ENCODE peak calls at places on chromosomes 12 and 14, in five cellular contexts. X is tibial nerve, O is astrocyte, T is mammary epithelial cell, K is foreskin keratinocyte. S is an unnamed sample. For H3K4me1, the result is how much of the 10 kb centered on the place peaks cover.

GRCh38 chr12:19431407-19432308 is 7.6 kb upstream of the AEBP2 start:
- DNase-seq in O (peak), T (peak), X (no peak), K (peak), S (no peak)

GRCh38 chr14:92471919-92472318 is 41.7 kb upstream of the RIN3 start:
- DNase-seq in T (peak), K (peak), O (peak), X (no peak), S (no peak)

GRCh38 chr14:100629696-100630095 is 42.5 kb upstream of the BEGAIN start:
- DNase-seq in O (peak), T (no peak), X (no peak), K (no peak), S (no peak)

GRCh38 chr14:31196839-31197477 is 10.6 kb downstream of the HECTD1 start:
- DNase-seq in T (no peak), X (no peak), K (no peak), O (no peak), S (no peak)

GRCh38 chr12:121839106-121839992 is 19.3 kb downstream of the HPD start:
- DNase-seq in T (peak), K (peak), O (peak), X (peak), S (peak)

GRCh38 chr12:123384994-123385376 is 1.1 kb downstream of the KMT5A start:
- DNase-seq in K (peak), O (peak), X (no peak), T (peak), S (no peak)

GRCh38 chr14:75123991-75124390 is 2.9 kb downstream of the NEK9 start:
- DNase-seq in X (no peak), O (peak), K (peak), T (peak), S (no peak)

GRCh38 chr12:91065377-91065776 is 7.6 kb upstream of the KERA start:
- DNase-seq in K (no peak), X (no peak), O (no peak), T (no peak), S (no peak)

GRCh38 chr14:106276326-106277267 is 750.2 kb downstream of the TMEM121 start:
- DNase-seq in O (no peak), K (no peak), X (no peak), T (no peak), S (no peak)

GRCh38 chr12:87866602-87867292 is 162.5 kb downstream of the C12orf50 start:
- DNase-seq in X (no peak), T (peak), K (no peak), O (no peak), S (no peak)

GRCh38 chr14:102509744-102510615 is at the start of gene ANKRD9:
- DNase-seq in K (peak), O (peak), T (peak), X (peak), S (peak)

GRCh38 chr12:122004633-122005071 is 17.0 kb upstream of the BCL7A start:
- DNase-seq in O (no peak), T (no peak), K (no peak), X (no peak), S (no peak)

GRCh38 chr12:119444462-119445044 is 110.0 kb downstream of the CCDC60 start:
- DNase-seq in X (no peak), T (peak), O (peak), K (no peak), S (peak)

GRCh38 chr14:96581902-96582640 is 79.9 kb downstream of the PAPOLA start:
- DNase-seq in X (no peak), K (no peak), O (no peak), T (no peak), S (no peak)

GRCh38 chr12:46452061-46452615 is 79.6 kb upstream of the SLC38A2 start:
- DNase-seq in K (peak), X (no peak), T (peak), O (peak), S (no peak)

GRCh38 chr14:45112886-45113772 is 21.2 kb downstream of the FKBP3 start:
- DNase-seq in X (no peak), T (no peak), O (no peak), K (no peak), S (no peak)

GRCh38 chr14:49512147-49512551 is 74.0 kb downstream of the RPS29 start:
- DNase-seq in T (peak), O (peak), X (no peak), K (peak), S (no peak)

GRCh38 chr14:88256997-88257755 is 65.9 kb downstream of the KCNK10 start:
- DNase-seq in K (no peak), O (no peak), X (no peak), T (no peak), S (no peak)

GRCh38 chr12:124684971-124685688 is 117.7 kb upstream of the NCOR2 start:
- DNase-seq in X (no peak), T (peak), O (peak), K (peak), S (no peak)

GRCh38 chr12:128138125-128138524 is 128.8 kb upstream of the TMEM132C start:
- DNase-seq in X (no peak), K (no peak), T (no peak), O (no peak), S (no peak)

GRCh38 chr12:68813242-68813593 is 5.2 kb downstream of the MDM2 start:
- DNase-seq in O (no peak), T (no peak), X (no peak), K (no peak), S (no peak)

GRCh38 chr12:13592063-13592942 is 389.1 kb downstream of the GRIN2B start:
- DNase-seq in O (no peak), T (peak), X (no peak), K (no peak), S (no peak)

GRCh38 chr14:77045570-77045890 is 17.0 kb upstream of the IRF2BPL start:
- DNase-seq in O (no peak), X (no peak), T (no peak), K (no peak), S (no peak)

GRCh38 chr14:71354142-71354541 is 446.9 kb downstream of the PCNX1 start:
- DNase-seq in T (no peak), O (no peak), X (no peak), K (no peak), S (no peak)

GRCh38 chr14:24978862-24979724 is 70.9 kb downstream of the STXBP6 start:
- DNase-seq in T (no peak), O (peak), X (no peak), K (no peak), S (no peak)

GRCh38 chr14:79426103-79426755 is 785.1 kb downstream of the DIO2 start:
- DNase-seq in O (no peak), T (no peak), X (no peak), K (no peak), S (no peak)

GRCh38 chr12:128729628-128730121 is 94.1 kb downstream of the SLC15A4 start:
- DNase-seq in X (no peak), T (no peak), K (no peak), O (no peak), S (no peak)

GRCh38 chr12:52208424-52209165 is 16.8 kb upstream of the KRT80 start:
- DNase-seq in K (peak), O (no peak), T (no peak), X (no peak), S (no peak)
- H3K27ac ChIP-seq in K (peak), O (no peak), T (no peak), X (no peak), S (no peak)

DNA sequence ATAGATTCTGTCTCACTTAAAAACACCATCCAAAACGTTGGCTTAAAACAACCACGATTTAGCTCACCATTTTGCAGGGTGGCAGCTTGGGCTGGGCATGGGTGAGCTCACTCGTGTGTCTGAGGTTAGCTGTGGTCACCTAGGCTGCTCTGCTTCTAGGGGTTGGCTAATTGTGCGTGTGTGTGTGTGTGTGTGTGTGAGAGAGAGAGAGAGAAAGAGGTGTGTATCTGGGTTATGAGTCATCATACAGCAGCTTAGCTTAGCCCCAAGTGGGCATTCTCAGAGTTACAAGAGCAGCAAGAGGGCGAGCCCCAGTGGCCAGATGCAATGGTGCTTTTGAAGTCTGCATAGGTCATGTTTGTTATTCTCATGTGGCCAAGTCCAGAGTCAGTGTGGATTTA is 6.0 kb downstream of the FBXW8 start:
- DNase-seq in O (peak), X (no peak), T (peak), K (peak), S (peak)
- H3K4me1 ChIP-seq in O (under half), X (under half), T (under half), K (under half), S (under half)

DNA sequence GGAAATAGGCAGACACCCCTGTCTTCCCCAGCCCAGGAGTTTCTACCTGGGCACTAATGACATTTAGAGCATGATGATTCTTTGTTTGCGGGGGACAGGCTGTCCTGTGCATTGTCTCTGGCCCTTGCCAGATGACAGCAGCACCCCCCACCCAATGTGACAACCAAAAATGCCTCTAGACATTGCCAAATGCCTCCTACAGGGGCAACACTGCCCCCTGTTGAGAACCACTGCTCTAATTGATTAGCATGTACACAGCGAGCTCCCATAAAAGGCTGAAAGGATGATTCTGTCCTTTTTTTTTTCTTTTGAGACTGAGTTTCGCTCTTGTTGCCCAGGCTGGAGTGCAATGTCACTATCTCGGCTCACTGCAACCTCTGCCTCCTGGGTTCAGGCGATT is 50.5 kb downstream of the MAP1LC3B2 start:
- DNase-seq in T (no peak), O (no peak), K (no peak), X (no peak), S (no peak)
- TF ChIP-seq CTCF in T (peak), O (no peak), K (peak), X (no peak), S (peak)

DNA sequence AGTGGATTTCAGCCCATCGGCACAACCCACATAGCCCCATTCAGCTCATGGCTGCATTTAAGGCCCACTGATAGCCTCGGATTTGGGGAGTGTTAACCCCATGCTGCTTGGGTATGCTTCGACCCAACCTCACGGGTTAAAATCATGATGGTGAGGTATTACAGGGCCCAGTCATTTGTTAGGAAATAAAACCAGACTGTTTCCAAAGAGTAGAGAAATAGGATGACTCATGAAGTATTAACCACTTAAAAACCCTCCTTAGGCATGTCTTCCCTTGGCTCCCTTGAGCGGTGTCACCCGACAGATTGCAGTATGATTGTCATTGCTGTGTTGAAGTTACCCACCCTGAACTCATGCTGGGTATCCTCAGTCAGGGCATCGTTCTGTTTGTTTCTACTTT is 289.1 kb downstream of the CACNA1C start:
- DNase-seq in K (no peak), O (peak), T (peak), X (no peak), S (no peak)
- H3K27ac ChIP-seq in K (no peak), O (peak), T (no peak), X (no peak), S (no peak)

GRCh38 chr12:70254846-70255245 is 11.6 kb downstream of the CNOT2 start:
- DNase-seq in T (no peak), K (no peak), X (no peak), O (no peak), S (no peak)

GRCh38 chr12:70252832-70253231 is 9.6 kb downstream of the CNOT2 start:
- DNase-seq in T (no peak), O (no peak), K (no peak), X (no peak), S (no peak)

GRCh38 chr12:70254225-70254624 is 11.0 kb downstream of the CNOT2 start:
- DNase-seq in K (no peak), T (no peak), X (no peak), O (no peak), S (no peak)

GRCh38 chr12:70258605-70259403 is 15.6 kb downstream of the CNOT2 start:
- DNase-seq in K (peak), O (no peak), X (no peak), T (peak), S (no peak)

DNA sequence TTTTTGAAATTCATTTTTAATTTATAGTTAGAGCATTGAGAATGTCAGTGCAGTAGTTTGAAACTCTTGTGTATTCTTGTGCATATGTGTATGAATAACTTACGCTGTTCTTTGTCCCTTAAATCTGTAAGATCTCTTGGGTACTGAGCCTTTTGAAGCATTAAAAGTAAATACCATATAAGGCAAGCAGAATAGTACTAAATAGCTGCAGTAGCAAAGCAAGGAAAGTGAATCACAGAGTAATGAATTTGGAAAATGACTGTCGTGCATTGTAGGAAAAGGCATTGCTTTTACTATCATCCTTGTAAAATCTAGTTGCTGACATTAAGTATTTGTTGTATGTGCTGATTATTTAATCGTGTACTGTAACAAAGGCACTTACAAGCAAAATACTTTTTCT is 12.1 kb downstream of the CNOT2 start:
- DNase-seq in T (peak), O (peak), X (no peak), K (no peak), S (no peak)
- H3K4me1 ChIP-seq in T (under half), O (under half), X (half or more), K (under half), S (under half)

GRCh38 chr14:58697266-58697926 is 59.6 kb downstream of the DACT1 start:
- DNase-seq in X (no peak), O (no peak), T (no peak), K (no peak), S (no peak)

GRCh38 chr14:58701576-58701975 is 63.8 kb downstream of the DACT1 start:
- DNase-seq in T (no peak), X (no peak), O (no peak), K (no peak), S (no peak)

GRCh38 chr14:58697927-58698641 is 60.3 kb downstream of the DACT1 start:
- DNase-seq in X (no peak), T (peak), O (no peak), K (no peak), S (no peak)

GRCh38 chr14:58701156-58701555 is 63.4 kb downstream of the DACT1 start:
- DNase-seq in K (no peak), T (no peak), O (no peak), X (no peak), S (no peak)

DNA sequence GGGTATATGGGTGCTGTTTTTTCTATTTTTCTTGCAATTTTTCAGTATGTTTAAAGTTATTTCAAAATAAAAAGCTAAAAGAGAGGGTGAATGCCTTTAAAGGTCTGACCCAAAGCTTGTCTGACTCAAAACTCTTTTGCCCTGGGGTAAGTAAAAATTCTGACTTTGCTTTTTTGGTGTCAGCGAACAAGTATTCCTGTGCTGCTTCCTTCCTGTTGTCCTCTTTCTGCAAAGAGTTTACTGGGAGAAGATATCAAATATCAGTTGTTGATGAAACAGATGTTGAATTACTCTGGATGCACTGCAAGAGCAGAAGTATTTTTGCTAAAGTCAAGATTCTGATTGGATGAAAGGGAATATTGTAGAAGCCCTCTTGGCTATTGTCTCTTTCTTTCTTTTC is 61.9 kb downstream of the DACT1 start:
- DNase-seq in O (no peak), T (no peak), K (no peak), X (no peak), S (no peak)
- TF ChIP-seq CTCF in O (no peak), T (no peak), K (no peak), X (no peak), S (no peak)

S was measured in heart right ventricle.